ENCODE peak calls at places on chromosomes 13 and 19, in nine cellular contexts. One of them, this sample, is unnamed. For H3K9me3, the result is how much of the 10 kb centered on the place peaks cover.

GRCh38 chr13:114065926-114066774 is 66.3 kb downstream of the RASA3 start:
- DNase-seq in WERI-Rb-1: no peak
- DNase-seq in CD8-positive, alpha-beta T cell: peak
- DNase-seq in tibial artery: no peak
- DNase-seq in H9: no peak
- DNase-seq in mucosa of descending colon: no peak
- DNase-seq in fibroblast of lung: no peak
- DNase-seq in thoracic aorta: no peak
- DNase-seq in Panc1: no peak
- DNase-seq in this sample: no peak

GRCh38 chr19:39282021-39282420 is 13.8 kb downstream of the IFNL2 start:
- DNase-seq in CD8-positive, alpha-beta T cell: no peak
- DNase-seq in mucosa of descending colon: no peak
- DNase-seq in H9: no peak
- DNase-seq in Panc1: no peak
- DNase-seq in WERI-Rb-1: no peak
- DNase-seq in tibial artery: no peak
- DNase-seq in fibroblast of lung: no peak
- DNase-seq in thoracic aorta: no peak
- DNase-seq in this sample: no peak

GRCh38 chr13:108342369-108343289 is 73.1 kb downstream of the TNFSF13B start:
- DNase-seq in WERI-Rb-1: no peak
- DNase-seq in thoracic aorta: no peak
- DNase-seq in CD8-positive, alpha-beta T cell: no peak
- DNase-seq in Panc1: peak
- DNase-seq in H9: no peak
- DNase-seq in mucosa of descending colon: no peak
- DNase-seq in fibroblast of lung: peak
- DNase-seq in tibial artery: no peak
- DNase-seq in this sample: no peak

GRCh38 chr13:77872995-77873394 is 45.6 kb downstream of the EDNRB start:
- DNase-seq in thoracic aorta: no peak
- DNase-seq in fibroblast of lung: peak
- DNase-seq in tibial artery: no peak
- DNase-seq in H9: no peak
- DNase-seq in CD8-positive, alpha-beta T cell: no peak
- DNase-seq in mucosa of descending colon: no peak
- DNase-seq in Panc1: no peak
- DNase-seq in WERI-Rb-1: no peak
- DNase-seq in this sample: no peak

GRCh38 chr19:11649941-11650340 is 52.7 kb downstream of the ZNF627 start:
- DNase-seq in H9: no peak
- DNase-seq in fibroblast of lung: no peak
- DNase-seq in tibial artery: no peak
- DNase-seq in WERI-Rb-1: no peak
- DNase-seq in thoracic aorta: no peak
- DNase-seq in Panc1: no peak
- DNase-seq in mucosa of descending colon: no peak
- DNase-seq in CD8-positive, alpha-beta T cell: no peak
- DNase-seq in this sample: no peak

GRCh38 chr13:101706651-101707050 is 254.2 kb downstream of the ITGBL1 start:
- DNase-seq in WERI-Rb-1: no peak
- DNase-seq in thoracic aorta: no peak
- DNase-seq in CD8-positive, alpha-beta T cell: no peak
- DNase-seq in mucosa of descending colon: no peak
- DNase-seq in fibroblast of lung: peak
- DNase-seq in H9: no peak
- DNase-seq in Panc1: no peak
- DNase-seq in tibial artery: no peak
- DNase-seq in this sample: no peak

GRCh38 chr19:39341122-39341719 is 1.0 kb upstream of the SAMD4B start:
- DNase-seq in WERI-Rb-1: peak
- DNase-seq in tibial artery: no peak
- DNase-seq in thoracic aorta: no peak
- DNase-seq in fibroblast of lung: no peak
- DNase-seq in CD8-positive, alpha-beta T cell: no peak
- DNase-seq in H9: peak
- DNase-seq in mucosa of descending colon: peak
- DNase-seq in Panc1: no peak
- DNase-seq in this sample: no peak

GRCh38 chr19:7500811-7501450 is 12.1 kb upstream of the PEX11G start:
- DNase-seq in WERI-Rb-1: peak
- DNase-seq in CD8-positive, alpha-beta T cell: peak
- DNase-seq in tibial artery: no peak
- DNase-seq in Panc1: no peak
- DNase-seq in thoracic aorta: no peak
- DNase-seq in fibroblast of lung: no peak
- DNase-seq in mucosa of descending colon: peak
- DNase-seq in H9: peak
- DNase-seq in this sample: no peak

GRCh38 chr13:46197299-46197975 is 14.3 kb upstream of the LRRC63 start:
- DNase-seq in Panc1: no peak
- DNase-seq in thoracic aorta: no peak
- DNase-seq in H9: no peak
- DNase-seq in CD8-positive, alpha-beta T cell: no peak
- DNase-seq in mucosa of descending colon: no peak
- DNase-seq in WERI-Rb-1: no peak
- DNase-seq in tibial artery: no peak
- DNase-seq in fibroblast of lung: no peak
- DNase-seq in this sample: no peak

GRCh38 chr13:66139250-66139649 is 1090.9 kb downstream of the PCDH9 start:
- DNase-seq in tibial artery: no peak
- DNase-seq in WERI-Rb-1: no peak
- DNase-seq in thoracic aorta: no peak
- DNase-seq in Panc1: no peak
- DNase-seq in H9: no peak
- DNase-seq in CD8-positive, alpha-beta T cell: no peak
- DNase-seq in fibroblast of lung: no peak
- DNase-seq in mucosa of descending colon: no peak
- DNase-seq in this sample: no peak

GRCh38 chr13:113297370-113297871 is 382 bp downstream of the LAMP1 start:
- DNase-seq in fibroblast of lung: no peak
- DNase-seq in thoracic aorta: no peak
- DNase-seq in WERI-Rb-1: peak
- DNase-seq in CD8-positive, alpha-beta T cell: peak
- DNase-seq in mucosa of descending colon: peak
- DNase-seq in Panc1: no peak
- DNase-seq in H9: peak
- DNase-seq in tibial artery: peak
- DNase-seq in this sample: peak

GRCh38 chr19:58209577-58209976 is 19.1 kb upstream of the ZNF544 start:
- DNase-seq in CD8-positive, alpha-beta T cell: no peak
- DNase-seq in Panc1: no peak
- DNase-seq in thoracic aorta: no peak
- DNase-seq in H9: no peak
- DNase-seq in fibroblast of lung: no peak
- DNase-seq in mucosa of descending colon: no peak
- DNase-seq in tibial artery: no peak
- DNase-seq in WERI-Rb-1: no peak
- DNase-seq in this sample: no peak
- H3K9me3 ChIP-seq in CD8-positive, alpha-beta T cell: half or more
- H3K9me3 ChIP-seq in Panc1: half or more
- H3K9me3 ChIP-seq in thoracic aorta: half or more
- H3K9me3 ChIP-seq in H9: half or more
- H3K9me3 ChIP-seq in fibroblast of lung: under half
- H3K9me3 ChIP-seq in mucosa of descending colon: half or more
- H3K9me3 ChIP-seq in tibial artery: half or more
- H3K9me3 ChIP-seq in WERI-Rb-1: under half
- H3K9me3 ChIP-seq in this sample: half or more

GRCh38 chr19:57359300-57359699 is 4.1 kb upstream of the TRAPPC2B start:
- DNase-seq in CD8-positive, alpha-beta T cell: no peak
- DNase-seq in tibial artery: no peak
- DNase-seq in Panc1: no peak
- DNase-seq in WERI-Rb-1: no peak
- DNase-seq in H9: no peak
- DNase-seq in thoracic aorta: no peak
- DNase-seq in fibroblast of lung: no peak
- DNase-seq in mucosa of descending colon: no peak
- DNase-seq in this sample: no peak
- H3K9me3 ChIP-seq in CD8-positive, alpha-beta T cell: under half
- H3K9me3 ChIP-seq in tibial artery: under half
- H3K9me3 ChIP-seq in Panc1: under half
- H3K9me3 ChIP-seq in WERI-Rb-1: under half
- H3K9me3 ChIP-seq in H9: under half
- H3K9me3 ChIP-seq in thoracic aorta: half or more
- H3K9me3 ChIP-seq in fibroblast of lung: under half
- H3K9me3 ChIP-seq in mucosa of descending colon: half or more
- H3K9me3 ChIP-seq in this sample: under half

GRCh38 chr19:43983544-43983911 is 460 bp upstream of the ZNF155 start:
- DNase-seq in CD8-positive, alpha-beta T cell: no peak
- DNase-seq in mucosa of descending colon: no peak
- DNase-seq in WERI-Rb-1: no peak
- DNase-seq in tibial artery: no peak
- DNase-seq in thoracic aorta: no peak
- DNase-seq in fibroblast of lung: no peak
- DNase-seq in Panc1: no peak
- DNase-seq in H9: no peak
- DNase-seq in this sample: no peak
- H3K9me3 ChIP-seq in CD8-positive, alpha-beta T cell: under half
- H3K9me3 ChIP-seq in mucosa of descending colon: under half
- H3K9me3 ChIP-seq in WERI-Rb-1: under half
- H3K9me3 ChIP-seq in tibial artery: under half
- H3K9me3 ChIP-seq in thoracic aorta: under half
- H3K9me3 ChIP-seq in fibroblast of lung: under half
- H3K9me3 ChIP-seq in Panc1: under half
- H3K9me3 ChIP-seq in H9: under half
- H3K9me3 ChIP-seq in this sample: under half

GRCh38 chr19:14731200-14731599 is 41.4 kb downstream of the ZNF333 start:
- DNase-seq in fibroblast of lung: no peak
- DNase-seq in CD8-positive, alpha-beta T cell: no peak
- DNase-seq in H9: no peak
- DNase-seq in Panc1: no peak
- DNase-seq in mucosa of descending colon: no peak
- DNase-seq in WERI-Rb-1: no peak
- DNase-seq in thoracic aorta: no peak
- DNase-seq in tibial artery: no peak
- DNase-seq in this sample: no peak

GRCh38 chr19:14732510-14732909 is 42.7 kb downstream of the ZNF333 start:
- DNase-seq in Panc1: no peak
- DNase-seq in CD8-positive, alpha-beta T cell: no peak
- DNase-seq in H9: no peak
- DNase-seq in mucosa of descending colon: no peak
- DNase-seq in fibroblast of lung: no peak
- DNase-seq in WERI-Rb-1: no peak
- DNase-seq in thoracic aorta: no peak
- DNase-seq in tibial artery: no peak
- DNase-seq in this sample: no peak

GRCh38 chr19:14733574-14733973 is 43.7 kb downstream of the ZNF333 start:
- DNase-seq in Panc1: no peak
- DNase-seq in tibial artery: no peak
- DNase-seq in mucosa of descending colon: no peak
- DNase-seq in WERI-Rb-1: no peak
- DNase-seq in fibroblast of lung: no peak
- DNase-seq in H9: no peak
- DNase-seq in thoracic aorta: no peak
- DNase-seq in CD8-positive, alpha-beta T cell: no peak
- DNase-seq in this sample: no peak

DNA sequence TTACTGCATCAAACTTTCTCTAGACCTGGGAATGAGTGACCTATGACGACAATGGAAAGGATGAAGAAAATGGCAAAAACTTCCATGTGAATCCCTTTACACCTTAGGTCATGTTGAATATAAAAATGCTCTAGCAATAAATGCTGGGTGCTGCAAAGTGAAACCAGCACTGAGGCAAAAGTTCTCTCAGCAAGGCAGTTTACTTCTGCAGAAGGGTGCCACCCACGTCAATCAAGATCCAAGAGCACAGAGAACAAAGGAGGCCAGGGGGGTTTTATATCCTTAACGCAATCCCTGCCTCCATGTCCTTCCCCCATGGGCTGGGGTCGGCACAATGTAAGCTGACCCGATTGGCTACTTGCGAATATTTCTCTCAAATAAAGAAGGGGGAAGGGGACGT is 38.7 kb downstream of the ZNF333 start:
- DNase-seq in H9: no peak
- DNase-seq in mucosa of descending colon: no peak
- DNase-seq in tibial artery: no peak
- DNase-seq in CD8-positive, alpha-beta T cell: no peak
- DNase-seq in thoracic aorta: no peak
- DNase-seq in Panc1: no peak
- DNase-seq in fibroblast of lung: no peak
- DNase-seq in WERI-Rb-1: no peak
- DNase-seq in this sample: no peak
- H3K9me3 ChIP-seq in H9: under half
- H3K9me3 ChIP-seq in mucosa of descending colon: half or more
- H3K9me3 ChIP-seq in tibial artery: half or more
- H3K9me3 ChIP-seq in CD8-positive, alpha-beta T cell: under half
- H3K9me3 ChIP-seq in thoracic aorta: half or more
- H3K9me3 ChIP-seq in Panc1: under half
- H3K9me3 ChIP-seq in fibroblast of lung: under half
- H3K9me3 ChIP-seq in WERI-Rb-1: under half
- H3K9me3 ChIP-seq in this sample: under half

DNA sequence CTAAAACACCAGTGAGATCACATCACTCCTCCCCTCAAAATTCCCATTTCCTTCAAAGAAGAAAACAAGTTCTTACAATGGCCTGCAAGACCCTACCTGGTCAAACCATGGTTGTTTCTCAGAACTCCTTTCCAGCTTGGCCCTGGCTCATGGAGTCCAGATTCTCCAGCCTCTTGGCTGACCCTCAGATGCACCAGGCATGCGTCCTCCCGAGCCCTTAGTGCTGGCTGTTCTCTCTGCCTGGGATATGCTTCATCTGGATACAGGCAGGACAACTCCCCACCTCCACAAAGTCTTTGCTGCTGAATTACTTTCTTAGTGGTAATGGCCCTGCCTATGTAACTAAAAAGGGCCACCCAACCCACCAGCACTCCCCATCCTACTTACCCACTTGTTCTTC is 94.3 kb downstream of the MBNL2 start:
- DNase-seq in fibroblast of lung: no peak
- DNase-seq in Panc1: no peak
- DNase-seq in mucosa of descending colon: no peak
- DNase-seq in H9: no peak
- DNase-seq in CD8-positive, alpha-beta T cell: no peak
- DNase-seq in tibial artery: no peak
- DNase-seq in WERI-Rb-1: no peak
- DNase-seq in thoracic aorta: no peak
- DNase-seq in this sample: no peak
- H3K9me3 ChIP-seq in fibroblast of lung: under half
- H3K9me3 ChIP-seq in Panc1: under half
- H3K9me3 ChIP-seq in mucosa of descending colon: under half
- H3K9me3 ChIP-seq in H9: under half
- H3K9me3 ChIP-seq in CD8-positive, alpha-beta T cell: under half
- H3K9me3 ChIP-seq in tibial artery: under half
- H3K9me3 ChIP-seq in WERI-Rb-1: under half
- H3K9me3 ChIP-seq in thoracic aorta: under half
- H3K9me3 ChIP-seq in this sample: under half

DNA sequence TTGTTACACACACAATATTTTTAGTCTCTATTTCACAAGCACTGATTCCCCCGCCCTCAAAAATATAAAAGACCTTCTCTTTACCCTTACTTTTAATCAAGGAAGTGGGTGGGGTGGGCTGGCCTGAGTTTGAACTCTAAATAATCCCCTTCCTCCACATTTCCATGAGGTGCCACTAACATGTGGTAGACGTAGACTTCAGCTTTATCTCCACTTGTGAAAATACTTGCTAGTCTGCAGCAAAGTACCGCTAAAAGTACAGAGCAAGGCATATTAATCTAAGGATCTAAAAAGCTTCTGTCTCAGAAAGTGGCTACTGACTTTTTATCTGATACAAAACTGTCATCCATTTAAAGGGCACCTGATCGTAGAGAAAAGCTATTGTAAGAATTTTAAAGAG is 739.6 kb upstream of the SLC10A2 start:
- DNase-seq in WERI-Rb-1: peak
- DNase-seq in mucosa of descending colon: no peak
- DNase-seq in fibroblast of lung: no peak
- DNase-seq in CD8-positive, alpha-beta T cell: no peak
- DNase-seq in tibial artery: no peak
- DNase-seq in Panc1: no peak
- DNase-seq in H9: no peak
- DNase-seq in thoracic aorta: no peak
- DNase-seq in this sample: no peak
- H3K9me3 ChIP-seq in WERI-Rb-1: under half
- H3K9me3 ChIP-seq in mucosa of descending colon: under half
- H3K9me3 ChIP-seq in fibroblast of lung: under half
- H3K9me3 ChIP-seq in CD8-positive, alpha-beta T cell: under half
- H3K9me3 ChIP-seq in tibial artery: under half
- H3K9me3 ChIP-seq in Panc1: under half
- H3K9me3 ChIP-seq in H9: under half
- H3K9me3 ChIP-seq in thoracic aorta: under half
- H3K9me3 ChIP-seq in this sample: under half

This sample was measured in T-helper 17 cell.